ENCODE peak calls at places on chromosomes 2 and 18, in eight cellular contexts. O is foreskin keratinocyte; M is CD8-positive, alpha-beta T cell; T is cardiac fibroblast; W is H9; U is fibroblast of villous mesenchyme; I is pancreas; G is MCF 10A. P is an unnamed sample.

GRCh38 chr18:6795307-6795706 is 65.8 kb downstream of the ARHGAP28 start:
- DNase-seq in T (peak), U (peak), I (no peak), W (no peak), O (no peak), M (no peak), G (peak), P (no peak)

GRCh38 chr2:29130295-29130694 is 15.1 kb downstream of the CLIP4 start:
- DNase-seq in U (peak), T (peak), G (peak), W (no peak), I (no peak), O (peak), M (no peak), P (no peak)

GRCh38 chr2:173187911-173188788 is 112.5 kb downstream of the MAP3K20 start:
- DNase-seq in T (peak), W (no peak), M (no peak), G (peak), I (no peak), O (no peak), U (peak), P (no peak)

GRCh38 chr2:197310271-197310939 is at the start of gene ANKRD44:
- DNase-seq in U (peak), M (peak), I (peak), O (peak), G (peak), W (peak), T (peak), P (peak)

GRCh38 chr2:209936106-209936663 is 66.3 kb upstream of the RPE start:
- DNase-seq in I (no peak), T (no peak), M (no peak), O (no peak), W (no peak), G (no peak), U (no peak), P (no peak)

GRCh38 chr2:211835695-211836094 is 702.9 kb downstream of the ERBB4 start:
- DNase-seq in W (no peak), I (no peak), T (no peak), G (no peak), M (no peak), O (no peak), U (no peak), P (no peak)

GRCh38 chr2:38037757-38038615 is 38.0 kb downstream of the CYP1B1 start:
- DNase-seq in M (no peak), I (no peak), G (no peak), W (peak), O (no peak), T (peak), U (peak), P (no peak)

GRCh38 chr18:13051159-13051558 is 60.0 kb downstream of the CEP192 start:
- DNase-seq in T (no peak), G (no peak), O (no peak), U (no peak), I (no peak), M (no peak), W (no peak), P (no peak)

GRCh38 chr2:9138507-9139085 is 68.0 kb upstream of the ASAP2 start:
- DNase-seq in W (peak), G (no peak), U (no peak), I (no peak), M (no peak), T (no peak), O (no peak), P (no peak)

GRCh38 chr2:1170241-1170640 is 219.6 kb downstream of the SNTG2 start:
- DNase-seq in T (no peak), M (no peak), G (no peak), I (no peak), U (no peak), O (no peak), W (no peak), P (no peak)

GRCh38 chr2:219724628-219725027 is 97.2 kb downstream of the SLC4A3 start:
- DNase-seq in W (no peak), M (no peak), G (peak), O (no peak), I (no peak), U (peak), T (peak), P (no peak)

GRCh38 chr2:96527990-96528679 is 8.4 kb upstream of the ARID5A start:
- DNase-seq in I (no peak), M (no peak), O (no peak), T (peak), U (peak), G (no peak), W (no peak), P (no peak)

GRCh38 chr2:235914756-235915155 is 253.4 kb downstream of the GBX2 start:
- DNase-seq in G (no peak), U (no peak), O (no peak), I (no peak), M (no peak), T (no peak), W (no peak), P (no peak)

GRCh38 chr2:53952519-53952918 is 18.3 kb downstream of the PSME4 start:
- DNase-seq in U (no peak), W (no peak), T (no peak), G (no peak), O (no peak), I (no peak), M (no peak), P (no peak)

GRCh38 chr2:240917684-240918257 is 11.6 kb downstream of the CROCC2 start:
- DNase-seq in O (no peak), T (no peak), M (no peak), U (no peak), G (no peak), W (peak), I (peak), P (no peak)

GRCh38 chr2:117661619-117662018 is 152.9 kb upstream of the DDX18 start:
- DNase-seq in U (no peak), O (no peak), M (no peak), T (no peak), W (no peak), I (no peak), G (no peak), P (no peak)

GRCh38 chr2:239143858-239144712 is 256.7 kb downstream of the HDAC4 start:
- DNase-seq in U (peak), I (no peak), W (peak), M (no peak), T (peak), G (peak), O (peak), P (peak)

GRCh38 chr2:190547914-190548313 is 13.4 kb upstream of the NEMP2 start:
- DNase-seq in O (peak), M (no peak), W (no peak), G (peak), U (no peak), T (no peak), I (no peak), P (no peak)

GRCh38 chr2:3433339-3433699 is 53.8 kb downstream of the TRAPPC12 start:
- DNase-seq in M (no peak), U (no peak), T (no peak), O (no peak), W (no peak), I (no peak), G (no peak), P (no peak)

GRCh38 chr2:196286821-196287220 is 115.4 kb upstream of the STK17B start:
- DNase-seq in U (no peak), M (no peak), O (no peak), I (no peak), W (no peak), G (no peak), T (no peak), P (no peak)

GRCh38 chr18:34330308-34330707 is 105.6 kb upstream of the NOL4 start:
- DNase-seq in I (no peak), W (no peak), O (no peak), M (no peak), T (no peak), G (no peak), U (no peak), P (peak)

GRCh38 chr2:49044680-49045079 is 109.6 kb downstream of the FSHR start:
- DNase-seq in M (no peak), I (no peak), O (no peak), T (peak), W (no peak), G (peak), U (no peak), P (no peak)

GRCh38 chr2:27016801-27017325 is 15.9 kb upstream of the TMEM214 start:
- DNase-seq in T (peak), W (peak), U (peak), G (peak), O (peak), M (no peak), I (no peak), P (peak)

GRCh38 chr2:229080172-229080571 is 190.9 kb downstream of the PID1 start:
- DNase-seq in M (no peak), T (no peak), O (peak), W (no peak), U (no peak), I (no peak), G (no peak), P (no peak)

DNA sequence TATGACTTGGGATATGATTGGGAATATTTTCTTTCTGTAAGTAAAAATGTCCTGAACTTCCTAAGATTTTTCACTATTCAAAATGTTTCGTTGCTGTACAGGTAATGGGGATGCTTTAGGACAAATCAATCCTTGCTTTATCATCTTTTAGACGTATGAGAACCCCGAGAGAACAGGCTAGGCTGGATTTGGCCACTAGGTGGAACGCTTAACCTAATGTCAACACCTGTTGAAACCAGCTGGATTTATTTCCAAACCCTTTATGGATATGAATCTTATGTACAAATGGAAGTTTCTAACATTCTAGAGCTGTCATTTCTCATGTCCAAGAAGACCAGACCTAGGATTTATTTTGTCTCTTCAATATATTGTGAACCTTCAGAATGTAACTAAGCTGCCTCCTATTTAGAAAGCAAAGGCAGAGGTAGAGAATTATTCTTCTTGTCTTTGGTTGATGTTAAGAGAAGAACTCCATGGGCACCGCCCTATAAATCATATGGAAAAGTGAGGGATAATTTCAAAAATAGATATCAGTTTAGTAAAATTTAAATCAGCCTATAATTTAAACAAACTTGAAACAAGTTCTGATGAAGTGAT is 96.7 kb downstream of the PMAIP1 start:
- DNase-seq in I (no peak), M (no peak), W (no peak), O (peak), G (peak), T (peak), U (peak), P (no peak)
- TF ChIP-seq CTCF in I (peak), M (peak), W (peak), O (peak), G (peak), T (peak), U (peak), P (peak)

GRCh38 chr2:158670292-158670691 is 124.8 kb upstream of the DAPL1 start:
- DNase-seq in T (no peak), W (no peak), I (no peak), M (no peak), O (no peak), U (no peak), G (no peak), P (no peak)
- TF ChIP-seq CTCF in T (no peak), W (no peak), I (no peak), M (no peak), O (no peak), U (no peak), G (no peak), P (no peak)

DNA sequence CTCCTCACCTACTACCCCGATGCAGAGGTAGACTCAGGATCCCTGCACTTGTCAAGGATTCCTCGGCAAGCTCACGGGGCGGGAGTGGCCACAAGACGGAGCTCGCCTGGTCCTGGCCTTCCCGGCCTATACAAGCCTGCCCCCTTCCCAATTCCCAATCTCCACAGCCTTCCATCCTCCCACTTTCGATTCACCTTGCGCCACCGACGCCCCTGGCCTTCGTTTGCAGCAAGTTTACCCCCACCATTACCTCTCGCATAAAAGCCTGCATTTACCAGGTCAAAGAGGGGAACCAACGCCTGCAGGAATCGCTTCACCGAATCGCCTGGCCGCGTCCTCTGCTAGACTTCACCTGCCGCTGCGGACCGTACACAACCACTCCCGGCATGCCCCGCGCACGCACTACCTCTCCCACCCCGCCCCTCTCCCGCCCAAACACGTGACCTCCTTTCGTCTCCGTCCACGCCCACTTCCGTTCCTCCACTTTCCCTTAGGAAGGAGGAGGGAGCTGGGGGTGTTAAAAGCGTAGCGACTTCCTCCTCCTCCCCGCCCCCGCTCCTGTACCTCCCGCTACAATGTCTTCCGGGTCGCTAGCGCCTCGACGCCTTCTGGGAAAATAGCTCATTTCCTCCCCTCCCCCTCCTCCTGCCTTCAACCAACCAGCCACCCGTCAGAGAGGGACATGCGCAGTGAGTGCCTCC is at the start of gene ORC4:
- DNase-seq in M (peak), T (peak), I (peak), O (peak), U (peak), W (peak), G (peak), P (peak)
- TF ChIP-seq CTCF in M (no peak), T (peak), I (no peak), O (peak), U (peak), W (peak), G (peak), P (peak)

GRCh38 chr2:31413025-31413424 is 1.5 kb downstream of the XDH start:
- DNase-seq in G (peak), M (no peak), U (peak), O (no peak), T (peak), I (no peak), W (no peak), P (no peak)

GRCh38 chr2:31411771-31412170 is 2.8 kb downstream of the XDH start:
- DNase-seq in W (no peak), G (no peak), O (peak), I (no peak), U (no peak), T (no peak), M (no peak), P (no peak)

GRCh38 chr2:31414601-31415241 is at the start of gene XDH:
- DNase-seq in I (peak), G (peak), U (no peak), O (peak), T (no peak), W (no peak), M (no peak), P (no peak)

GRCh38 chr2:31415421-31415820 is 879 bp upstream of the XDH start:
- DNase-seq in I (no peak), O (no peak), W (no peak), M (no peak), G (no peak), U (peak), T (no peak), P (no peak)

DNA sequence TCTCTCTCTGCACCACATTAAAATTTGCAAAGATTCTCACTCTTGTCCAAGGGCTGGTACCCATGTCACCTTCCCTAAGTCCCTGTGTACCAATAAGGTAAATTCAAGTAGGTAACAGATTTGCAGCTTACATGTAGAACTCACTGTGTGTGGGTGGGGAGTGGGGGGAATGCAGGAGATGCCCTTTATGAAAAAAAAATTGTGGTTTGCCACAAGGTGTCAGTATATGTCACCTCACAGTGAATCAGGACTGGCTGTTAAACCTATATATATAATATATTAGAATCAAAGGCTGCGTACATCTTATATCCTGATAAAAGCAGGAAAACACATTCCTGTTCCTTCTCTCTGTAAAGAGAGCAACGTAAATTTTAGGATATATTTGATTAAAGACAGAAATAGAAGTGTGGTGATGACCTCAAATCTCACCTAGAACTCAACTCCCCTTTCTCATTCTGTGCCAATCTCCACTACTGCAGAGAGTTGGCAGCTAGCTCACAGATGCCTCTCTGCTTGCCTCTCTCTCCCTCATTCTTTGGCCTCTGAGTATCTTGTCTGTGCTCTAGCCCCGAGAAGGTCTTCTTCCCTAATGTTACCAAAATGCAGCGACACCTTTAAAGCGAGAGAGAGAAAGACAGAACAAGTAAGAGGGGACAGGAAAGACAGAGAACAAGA is 529 bp downstream of the XDH start:
- DNase-seq in G (peak), T (no peak), U (no peak), W (no peak), O (no peak), I (no peak), M (no peak), P (no peak)
- TF ChIP-seq CTCF in G (peak), T (no peak), U (peak), W (peak), O (peak), I (no peak), M (peak), P (peak)

P was measured in D721Med.